ENCODE peak calls at places on chromosome 14, in six cellular contexts. S, Q, A, I, G and H are unnamed samples.
A peak's percentile ranks its signal among the peaks of the same experiment; 100 is the strongest.

GRCh38 chr14:104398656-104399055 is 180.9 kb upstream of the C14orf180 start:
- DNase-seq in S (no peak), Q (no peak), A (no peak), I (peak; percentile 2), G (no peak), H (no peak)

GRCh38 chr14:72828604-72829003 is 65.3 kb downstream of the DPF3 start:
- DNase-seq in S (no peak), Q (no peak), A (no peak), I (no peak), G (no peak), H (no peak)

GRCh38 chr14:94632305-94632590 is 20.1 kb downstream of the SERPINA3 start:
- DNase-seq in S (no peak), Q (no peak), A (no peak), I (no peak), G (no peak), H (no peak)

GRCh38 chr14:90444077-90444696 is 47.4 kb downstream of the CALM1 start:
- DNase-seq in S (no peak), Q (no peak), A (no peak), I (no peak), G (peak; percentile 99), H (no peak)

GRCh38 chr14:36161781-36162180 is 14.7 kb downstream of the PTCSC3 start:
- DNase-seq in S (no peak), Q (no peak), A (peak; percentile 60), I (peak; percentile 79), G (no peak), H (no peak)

GRCh38 chr14:103298620-103299019 is 35.4 kb upstream of the EIF5 start:
- DNase-seq in S (no peak), Q (no peak), A (peak; percentile 17), I (no peak), G (no peak), H (no peak)

GRCh38 chr14:53151523-53151866 is 1.6 kb downstream of the DDHD1 start:
- DNase-seq in S (no peak), Q (no peak), A (no peak), I (no peak), G (no peak), H (no peak)

GRCh38 chr14:70118064-70118463 is 70.7 kb downstream of the SLC8A3 start:
- DNase-seq in S (no peak), Q (no peak), A (no peak), I (no peak), G (no peak), H (no peak)

GRCh38 chr14:72701610-72702009 is 192.3 kb downstream of the DPF3 start:
- DNase-seq in S (no peak), Q (peak; percentile 25), A (no peak), I (no peak), G (no peak), H (no peak)

GRCh38 chr14:27686137-27686536 is 1080.5 kb upstream of the FOXG1 start:
- DNase-seq in S (no peak), Q (no peak), A (no peak), I (no peak), G (no peak), H (no peak)

GRCh38 chr14:102046337-102047278 is 40.2 kb downstream of the HSP90AA1 start:
- DNase-seq in S (peak; percentile 71), Q (peak; percentile 28), A (peak; percentile 81), I (peak; percentile 97), G (peak; percentile 87), H (peak; percentile 28)

GRCh38 chr14:62206456-62206855 is 444.2 kb downstream of the SNAPC1 start:
- DNase-seq in S (no peak), Q (peak; percentile 54), A (no peak), I (no peak), G (peak; percentile 12), H (peak; percentile 16)

GRCh38 chr14:63487724-63488123 is 55.5 kb downstream of the PPP2R5E start:
- DNase-seq in S (no peak), Q (no peak), A (no peak), I (no peak), G (no peak), H (no peak)

GRCh38 chr14:76872796-76873432 is 46.7 kb downstream of the LRRC74A start:
- DNase-seq in S (peak; percentile 56), Q (peak; percentile 35), A (peak; percentile 85), I (peak; percentile 68), G (peak; percentile 74), H (peak; percentile 50)

GRCh38 chr14:20632448-20632830 is 9.1 kb downstream of the OR6S1 start:
- DNase-seq in S (no peak), Q (no peak), A (no peak), I (no peak), G (peak; percentile 44), H (no peak)

GRCh38 chr14:103334644-103335603 is 887 bp downstream of the EIF5 start:
- DNase-seq in S (peak; percentile 57), Q (peak; percentile 79), A (no peak), I (no peak), G (peak; percentile 65), H (peak; percentile 67)

GRCh38 chr14:78278464-78278863 is 108.3 kb downstream of the NRXN3 start:
- DNase-seq in S (no peak), Q (no peak), A (no peak), I (no peak), G (no peak), H (no peak)

GRCh38 chr14:81157431-81157830 is 63.3 kb downstream of the GTF2A1 start:
- DNase-seq in S (no peak), Q (no peak), A (no peak), I (no peak), G (no peak), H (no peak)

GRCh38 chr14:28671425-28671824 is 95.2 kb upstream of the FOXG1 start:
- DNase-seq in S (no peak), Q (peak; percentile 11), A (no peak), I (no peak), G (no peak), H (no peak)

GRCh38 chr14:68921666-68922065 is 57.4 kb downstream of the ACTN1 start:
- DNase-seq in S (no peak), Q (no peak), A (no peak), I (no peak), G (no peak), H (no peak)

DNA sequence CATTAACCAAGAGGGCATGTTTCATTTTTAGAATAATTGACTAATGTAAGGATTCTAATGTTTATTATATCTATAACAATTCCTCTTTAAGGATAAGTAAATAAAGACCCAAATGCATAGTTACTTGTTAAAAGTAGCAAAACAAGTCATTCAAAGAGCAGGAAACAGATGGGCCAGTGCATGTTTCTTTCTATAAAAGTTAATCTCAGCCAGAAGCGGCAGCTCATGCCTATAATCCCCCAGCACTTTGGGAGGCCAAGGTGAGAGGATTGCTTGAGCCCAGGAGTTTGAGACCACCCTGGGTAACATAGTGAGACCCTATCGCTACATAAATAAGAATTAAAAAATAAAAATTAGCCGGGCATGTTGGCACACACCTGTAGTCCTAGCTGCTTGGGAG is 391.0 kb upstream of the RGS6 start:
- DNase-seq in S (no peak), Q (no peak), A (no peak), I (no peak), G (no peak), H (no peak)
- H3K14ac ChIP-seq in S (no peak overlapping the region), Q (no peak overlapping the region), A (no peak overlapping the region), I (no peak overlapping the region), G (no peak overlapping the region), H (no peak overlapping the region)

GRCh38 chr14:100295376-100296105 is 10.7 kb downstream of the SLC25A29 start:
- DNase-seq in S (no peak), Q (no peak), A (no peak), I (no peak), G (no peak), H (no peak)
- H3K14ac ChIP-seq in S (no peak overlapping the region), Q (no peak overlapping the region), A (no peak overlapping the region), I (no peak overlapping the region), G (no peak overlapping the region), H (no peak overlapping the region)

GRCh38 chr14:34691173-34691572 is 23.2 kb downstream of the CFL2 start:
- DNase-seq in S (no peak), Q (no peak), A (no peak), I (no peak), G (peak; percentile 32), H (no peak)

GRCh38 chr14:34688470-34689206 is 25.8 kb downstream of the CFL2 start:
- DNase-seq in S (no peak), Q (no peak), A (no peak), I (no peak), G (no peak), H (no peak)

GRCh38 chr14:34693228-34693939 is 21.0 kb downstream of the CFL2 start:
- DNase-seq in S (no peak), Q (no peak), A (peak; percentile 70), I (peak; percentile 94), G (peak; percentile 76), H (no peak)

GRCh38 chr14:34692348-34692747 is 22.0 kb downstream of the CFL2 start:
- DNase-seq in S (no peak), Q (no peak), A (no peak), I (no peak), G (no peak), H (peak; percentile 59)

GRCh38 chr14:34692898-34693227 is 21.5 kb downstream of the CFL2 start:
- DNase-seq in S (no peak), Q (no peak), A (no peak), I (no peak), G (no peak), H (no peak)
- H3K14ac ChIP-seq in S (no peak overlapping the region), Q (no peak overlapping the region), A (no peak overlapping the region), I (no peak overlapping the region), G (no peak overlapping the region), H (no peak overlapping the region)

GRCh38 chr14:86513564-86513963 is 983.6 kb downstream of the FLRT2 start:
- DNase-seq in S (no peak), Q (no peak), A (no peak), I (no peak), G (no peak), H (no peak)
- H3K14ac ChIP-seq in S (no peak overlapping the region), Q (no peak overlapping the region), A (no peak overlapping the region), I (no peak overlapping the region), G (no peak overlapping the region), H (no peak overlapping the region)

DNA sequence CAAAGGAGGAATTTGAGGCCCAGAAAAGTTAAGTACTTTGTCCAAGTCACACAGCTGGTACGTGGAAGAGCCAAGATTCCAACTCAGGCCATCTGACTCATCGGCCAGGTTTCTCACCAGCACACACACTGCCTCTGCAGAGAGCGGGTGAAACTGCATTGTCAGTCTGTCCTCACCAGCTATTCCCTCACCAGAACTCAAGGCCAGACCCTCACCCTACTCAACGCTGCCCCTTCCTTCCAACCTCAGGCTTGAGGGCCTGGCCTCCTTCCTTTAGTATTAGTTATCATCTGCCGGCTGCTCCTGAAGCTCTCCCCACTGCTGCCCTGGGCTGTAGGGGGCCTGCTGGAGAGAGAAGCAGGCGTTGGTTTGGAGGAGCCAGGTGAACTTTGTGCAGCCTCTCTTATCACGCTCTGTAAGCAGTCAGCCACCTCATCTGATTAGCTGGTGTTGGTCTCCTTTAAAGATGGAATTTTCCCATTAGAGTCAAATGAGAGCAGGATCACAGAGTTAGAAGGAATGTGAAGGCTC is 16.6 kb upstream of the PLEK2 start:
- DNase-seq in S (no peak), Q (peak; percentile 75), A (no peak), I (peak; percentile 50), G (peak; percentile 95), H (peak; percentile 57)
- H3K14ac ChIP-seq in S (no peak overlapping the region), Q (no peak overlapping the region), A (no peak overlapping the region), I (no peak overlapping the region), G (no peak overlapping the region), H (no peak overlapping the region)

GRCh38 chr14:44379292-44379977 is 127.6 kb downstream of the FSCB start:
- DNase-seq in S (no peak), Q (no peak), A (no peak), I (no peak), G (peak; percentile 84), H (no peak)
- H3K14ac ChIP-seq in S (no peak overlapping the region), Q (no peak overlapping the region), A (no peak overlapping the region), I (no peak overlapping the region), G (no peak overlapping the region), H (no peak overlapping the region)